ENCODE peak calls at places on chromosomes 7 and 10, in ten cellular contexts. Y is mesendoderm; H is cardiac muscle cell; U is CD8-positive, alpha-beta T cell; X is tibial artery; G is heart right ventricle; P is mammary epithelial cell; C is left ventricle myocardium inferior; Z is transverse colon; E is coronary artery. B is an unnamed sample.
A peak's percentile ranks its signal among the peaks of the same experiment; 100 is the strongest.

GRCh38 chr10:114404171-114405010 is at the start of gene AFAP1L2:
- DNase-seq in X (no peak), H (peak; percentile 39), E (no peak), C (peak; percentile 50), Z (peak; percentile 63), G (no peak), Y (no peak), U (no peak), P (peak; percentile 78), B (no peak)

GRCh38 chr10:7475046-7475860 is 64.4 kb upstream of the SFMBT2 start:
- DNase-seq in H (peak; percentile 12), P (no peak), C (peak; percentile 38), E (no peak), X (peak; percentile 51), U (no peak), Y (peak; percentile 84), Z (peak; percentile 26), G (no peak), B (peak; percentile 60)

GRCh38 chr7:43294080-43294630 is 181.7 kb downstream of the HECW1 start:
- DNase-seq in H (peak; percentile 81), U (no peak), Y (peak; percentile 91), P (peak; percentile 86), G (no peak), C (no peak), Z (no peak), E (no peak), X (no peak), B (no peak)

GRCh38 chr7:91055219-91055618 is 209.0 kb upstream of the FZD1 start:
- DNase-seq in Y (no peak), P (no peak), U (no peak), G (no peak), H (no peak), E (no peak), C (no peak), X (no peak), Z (no peak), B (no peak)

GRCh38 chr7:66167773-66168367 is 37.3 kb upstream of the TPST1 start:
- DNase-seq in Z (no peak), P (peak; percentile 56), G (no peak), E (no peak), U (no peak), Y (no peak), H (peak; percentile 84), C (no peak), X (no peak), B (no peak)

GRCh38 chr10:103493362-103493871 is at the start of gene NEURL1:
- DNase-seq in Y (peak; percentile 58), C (no peak), H (no peak), P (no peak), Z (no peak), X (no peak), G (no peak), E (no peak), U (peak; percentile 33), B (no peak)

GRCh38 chr10:22137542-22137941 is 80.3 kb downstream of the EBLN1 start:
- DNase-seq in C (no peak), E (no peak), Y (no peak), H (no peak), Z (no peak), X (no peak), U (no peak), P (no peak), G (no peak), B (no peak)

GRCh38 chr7:28356619-28357018 is 55.7 kb upstream of the CREB5 start:
- DNase-seq in X (no peak), Z (no peak), P (no peak), Y (no peak), E (no peak), H (no peak), G (no peak), U (no peak), C (no peak), B (no peak)

GRCh38 chr7:108235451-108236061 is 105.4 kb upstream of the LAMB4 start:
- DNase-seq in H (peak; percentile 65), X (no peak), G (no peak), E (no peak), Y (peak; percentile 96), Z (no peak), U (no peak), C (no peak), P (no peak), B (no peak)

GRCh38 chr7:65946895-65947294 is 35.1 kb downstream of the GUSB start:
- DNase-seq in U (no peak), E (no peak), Y (no peak), H (peak; percentile 63), C (no peak), P (peak; percentile 31), G (no peak), Z (peak; percentile 25), X (peak; percentile 41), B (no peak)

DNA sequence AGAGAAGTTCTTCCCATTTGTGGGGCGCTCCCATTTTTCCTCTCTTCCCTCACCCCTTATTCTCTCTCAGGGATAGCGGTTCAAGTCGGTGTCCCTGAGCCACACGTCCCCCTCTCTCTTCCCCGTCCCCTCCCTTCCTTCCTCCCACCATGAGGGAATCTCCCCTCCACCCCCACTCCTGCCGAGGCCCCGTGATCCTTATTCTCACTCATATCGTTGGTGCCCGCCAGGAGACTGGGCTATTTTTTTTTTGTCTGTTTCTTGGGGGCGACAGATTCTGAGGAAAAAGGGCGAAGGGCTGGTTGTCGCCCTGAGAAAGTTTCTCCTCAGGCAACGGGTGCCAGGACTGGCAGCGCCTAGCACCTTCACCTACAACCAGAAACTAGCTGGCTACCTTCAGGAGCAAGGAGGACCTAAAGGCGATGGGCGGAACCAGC is 723 bp downstream of the ZCWPW1 start:
- DNase-seq in P (no peak), G (peak; percentile 33), Y (no peak), Z (no peak), E (no peak), H (no peak), X (no peak), C (no peak), U (no peak), B (no peak)
- H3K27ac ChIP-seq in P (no peak overlapping the region), G (peak overlapping the region; percentile 98), Y (no peak overlapping the region), Z (peak overlapping the region; percentile 97), E (peak overlapping the region; percentile 100), H (peak overlapping the region; percentile 100), X (peak overlapping the region; percentile 99), C (peak overlapping the region; percentile 100), U (no peak overlapping the region), B (peak overlapping the region; percentile 100)

GRCh38 chr10:26809973-26810372 is 50.8 kb downstream of the ABI1 start:
- DNase-seq in C (no peak), G (no peak), X (no peak), H (no peak), U (no peak), E (no peak), P (no peak), Y (no peak), Z (no peak), B (no peak)

GRCh38 chr10:26810435-26811026 is 50.2 kb downstream of the ABI1 start:
- DNase-seq in Z (no peak), X (no peak), Y (no peak), E (no peak), U (no peak), G (no peak), P (no peak), H (no peak), C (no peak), B (no peak)

DNA sequence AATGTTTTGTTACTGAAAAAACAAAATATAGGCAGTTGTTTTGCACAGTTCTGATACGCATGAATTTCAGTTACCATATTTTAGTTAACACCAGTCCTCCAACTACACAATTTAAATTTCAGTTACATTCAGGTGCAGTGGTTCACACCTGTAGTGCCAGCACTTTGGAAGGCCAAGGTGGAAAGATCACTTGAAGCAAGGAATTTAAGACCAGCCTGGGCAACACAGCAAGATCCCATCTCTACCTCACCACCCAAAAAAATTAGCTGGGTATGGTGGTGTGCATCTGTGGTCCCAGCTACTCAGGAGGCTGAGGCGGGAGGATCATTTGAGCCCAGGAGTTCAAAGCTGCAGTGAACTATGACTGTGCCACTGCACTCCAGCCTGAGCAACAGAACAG is 45.3 kb downstream of the ABI1 start:
- DNase-seq in H (no peak), E (no peak), P (no peak), Z (no peak), C (no peak), U (no peak), X (no peak), G (no peak), Y (no peak), B (no peak)
- H3K27ac ChIP-seq in H (no peak overlapping the region), E (no peak overlapping the region), P (no peak overlapping the region), Z (no peak overlapping the region), C (no peak overlapping the region), U (no peak overlapping the region), X (no peak overlapping the region), G (no peak overlapping the region), Y (no peak overlapping the region), B (no peak overlapping the region)

GRCh38 chr10:119496282-119496681 is 46.2 kb downstream of the RGS10 start:
- DNase-seq in U (no peak), G (no peak), H (no peak), C (no peak), Z (no peak), E (no peak), P (no peak), X (no peak), Y (peak; percentile 28), B (no peak)
- H3K27ac ChIP-seq in U (no peak overlapping the region), G (no peak overlapping the region), H (no peak overlapping the region), C (no peak overlapping the region), Z (peak overlapping the region; percentile 10), E (no peak overlapping the region), P (no peak overlapping the region), X (no peak overlapping the region), Y (no peak overlapping the region), B (no peak overlapping the region)

GRCh38 chr7:1526271-1526754 is 4.2 kb upstream of the MAFK start:
- DNase-seq in P (no peak), G (no peak), U (no peak), H (no peak), Z (no peak), X (no peak), E (no peak), Y (no peak), C (no peak), B (no peak)

GRCh38 chr7:1521454-1521853 is 9.0 kb upstream of the MAFK start:
- DNase-seq in Z (no peak), Y (no peak), U (no peak), C (no peak), G (no peak), E (no peak), X (no peak), H (no peak), P (no peak), B (no peak)

GRCh38 chr7:1523208-1523607 is 7.3 kb upstream of the MAFK start:
- DNase-seq in Y (no peak), E (no peak), G (no peak), H (no peak), C (no peak), X (no peak), P (no peak), Z (peak; percentile 85), U (no peak), B (no peak)

GRCh38 chr7:1525409-1525808 is 5.1 kb upstream of the MAFK start:
- DNase-seq in H (no peak), Z (no peak), Y (no peak), U (no peak), E (no peak), G (no peak), P (no peak), C (no peak), X (no peak), B (no peak)

DNA sequence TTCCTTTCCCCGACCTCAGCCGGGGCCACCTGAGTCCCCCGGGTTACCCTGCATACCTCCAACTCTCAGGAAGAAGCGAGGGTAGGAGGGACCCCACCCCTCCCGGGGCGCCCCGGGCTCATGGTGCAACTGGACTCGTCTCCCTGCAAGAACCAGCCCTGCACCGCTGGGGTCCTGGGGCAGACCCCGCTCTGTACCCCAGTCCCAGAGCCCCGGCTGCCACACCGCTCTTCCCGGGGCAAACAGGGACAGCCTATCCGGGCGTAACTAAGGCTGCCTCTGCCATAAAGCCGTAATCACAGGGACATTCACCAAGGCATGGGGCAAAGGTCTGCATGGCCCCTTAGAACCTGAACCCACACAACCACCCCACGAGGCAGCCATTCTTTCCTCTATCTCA is 6.7 kb upstream of the MAFK start:
- DNase-seq in Y (no peak), C (no peak), P (no peak), U (no peak), H (no peak), X (no peak), Z (peak; percentile 79), G (no peak), E (no peak), B (no peak)
- H3K27ac ChIP-seq in Y (no peak overlapping the region), C (no peak overlapping the region), P (no peak overlapping the region), U (no peak overlapping the region), H (no peak overlapping the region), X (no peak overlapping the region), Z (peak overlapping the region; percentile 86), G (no peak overlapping the region), E (no peak overlapping the region), B (no peak overlapping the region)

B was measured in substantia nigra.